ENCODE peak calls at places on chromosomes 1 and 21, in nine cellular contexts. E is heart right ventricle, T is endothelial cell, G is mucosa of descending colon, L is ovary, V is tibial artery, I is psoas muscle, D is IMR-90, A is left lung. Q is an unnamed sample.
A peak's percentile ranks its signal among the peaks of the same experiment; 100 is the strongest.

GRCh38 chr21:41992576-41992975 is 17.6 kb downstream of the ZBTB21 start:
- DNase-seq in V (no peak), A (no peak), T (no peak), G (no peak), I (no peak), D (no peak), E (no peak), L (no peak), Q (no peak)

GRCh38 chr1:171597203-171597602 is 24.8 kb upstream of the MYOCOS start:
- DNase-seq in D (no peak), E (no peak), I (no peak), L (no peak), V (no peak), G (no peak), A (no peak), T (no peak), Q (no peak)

GRCh38 chr1:118821801-118822200 is 166.3 kb downstream of the TBX15 start:
- DNase-seq in E (no peak), D (no peak), A (no peak), L (no peak), I (no peak), V (no peak), T (no peak), G (no peak), Q (no peak)

GRCh38 chr1:90486134-90486824 is 230.8 kb downstream of the BARHL2 start:
- DNase-seq in D (no peak), G (no peak), A (no peak), E (no peak), V (no peak), L (no peak), I (no peak), T (no peak), Q (no peak)

GRCh38 chr1:165647970-165648369 is 16.9 kb downstream of the MGST3 start:
- DNase-seq in E (no peak), A (no peak), G (no peak), L (no peak), T (no peak), V (no peak), D (peak; percentile 29), I (no peak), Q (no peak)

GRCh38 chr1:216178266-216178665 is 245.0 kb downstream of the USH2A start:
- DNase-seq in E (no peak), T (no peak), G (no peak), A (no peak), L (no peak), I (no peak), D (peak; percentile 69), V (no peak), Q (no peak)

GRCh38 chr1:36420409-36420808 is 22.7 kb upstream of the LSM10 start:
- DNase-seq in L (no peak), A (no peak), V (no peak), T (no peak), E (no peak), G (no peak), D (no peak), I (peak; percentile 49), Q (no peak)

GRCh38 chr1:40241372-40241771 is 6.4 kb upstream of the TMCO2 start:
- DNase-seq in T (no peak), A (no peak), L (no peak), V (no peak), I (no peak), E (no peak), D (no peak), G (no peak), Q (no peak)

GRCh38 chr1:156104065-156104810 is 10.3 kb upstream of the LMNA start:
- DNase-seq in I (peak; percentile 63), G (peak; percentile 87), T (peak; percentile 37), E (peak; percentile 76), V (peak; percentile 92), L (peak; percentile 83), D (peak; percentile 80), A (peak; percentile 89), Q (peak; percentile 78)

GRCh38 chr1:204894606-204895005 is 23.9 kb downstream of the NFASC start:
- DNase-seq in L (no peak), A (no peak), V (no peak), G (no peak), T (no peak), I (no peak), D (no peak), E (no peak), Q (no peak)

GRCh38 chr1:231860221-231861088 is 233.9 kb downstream of the DISC1 start:
- DNase-seq in V (no peak), G (no peak), L (no peak), A (no peak), T (no peak), I (no peak), D (no peak), E (no peak), Q (no peak)

GRCh38 chr21:38769253-38769780 is 36.4 kb upstream of the ETS2 start:
- DNase-seq in I (no peak), V (no peak), L (no peak), E (no peak), T (no peak), D (peak; percentile 94), G (no peak), A (no peak), Q (no peak)

GRCh38 chr1:88016947-88017346 is 667.1 kb upstream of the PKN2 start:
- DNase-seq in E (no peak), V (no peak), T (no peak), D (no peak), L (no peak), A (no peak), G (no peak), I (no peak), Q (no peak)

GRCh38 chr1:159229896-159230295 is 25.2 kb downstream of the ACKR1 start:
- DNase-seq in I (no peak), D (no peak), V (no peak), L (no peak), T (no peak), G (no peak), E (no peak), A (no peak), Q (no peak)

GRCh38 chr1:157770442-157771043 is 6.4 kb downstream of the FCRL2 start:
- DNase-seq in L (no peak), G (no peak), A (no peak), I (no peak), V (no peak), T (peak; percentile 14), E (no peak), D (peak; percentile 1), Q (no peak)
- TF ChIP-seq CTCF in L (no peak), G (no peak), A (no peak), I (no peak), V (no peak), T (peak; percentile 30), E (no peak), D (peak; percentile 31), Q (no peak)

DNA sequence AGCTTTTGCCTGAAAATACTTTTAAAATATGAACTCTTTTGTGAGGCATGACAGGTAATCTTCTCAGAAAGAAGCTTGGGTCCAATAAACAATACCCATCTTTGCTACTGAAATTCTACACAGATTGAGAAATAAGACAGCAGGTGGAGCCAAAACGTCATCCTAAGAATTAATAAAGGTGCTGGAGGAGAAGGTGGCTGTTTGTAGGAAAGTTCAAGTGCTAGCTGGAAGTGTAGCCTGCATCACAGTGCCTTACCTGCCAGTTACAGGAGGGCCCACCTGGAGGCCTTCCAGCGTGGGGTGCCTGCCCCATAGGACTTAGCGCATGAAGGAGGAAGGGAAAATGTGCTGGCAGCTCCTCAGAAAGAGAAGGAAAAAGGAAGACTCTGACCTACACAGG is 93.7 kb downstream of the TTC3 start:
- DNase-seq in E (no peak), V (no peak), A (no peak), I (no peak), L (no peak), G (no peak), D (no peak), T (no peak), Q (no peak)
- TF ChIP-seq CTCF in E (peak; percentile 42), V (no peak), A (no peak), I (peak; percentile 32), L (no peak), G (no peak), D (peak; percentile 11), T (no peak), Q (no peak)

DNA sequence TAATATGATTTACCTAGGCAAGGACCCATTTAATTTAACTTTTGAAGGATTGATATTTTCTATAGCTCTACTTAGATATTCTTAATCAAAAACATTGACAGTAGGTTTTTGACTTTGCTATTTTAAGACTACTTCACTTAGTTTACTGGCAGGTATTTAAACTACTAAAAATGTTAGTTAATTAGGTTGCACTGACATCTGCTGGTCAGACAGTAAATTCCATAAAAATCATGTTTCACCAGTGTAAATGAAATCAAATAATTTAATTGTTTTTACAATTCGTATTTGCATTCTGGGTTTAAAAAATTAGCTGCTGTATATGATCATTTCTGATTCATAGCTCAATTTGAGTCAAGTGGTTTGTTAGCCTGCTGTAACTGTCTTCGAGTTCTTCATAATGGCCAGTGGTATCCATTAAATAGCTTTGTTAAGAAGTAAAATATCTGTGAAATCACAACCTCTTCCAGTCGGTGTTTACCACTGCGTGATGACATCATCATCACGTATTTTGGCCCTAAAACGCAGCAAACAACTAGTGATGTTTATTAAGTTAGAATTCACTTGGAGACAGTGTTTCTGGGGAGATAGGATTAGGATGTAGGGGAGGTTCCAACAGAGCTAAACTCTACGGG is 26.2 kb downstream of the EXTL2 start:
- DNase-seq in E (no peak), A (no peak), G (no peak), V (no peak), T (no peak), I (no peak), D (peak; percentile 70), L (no peak), Q (no peak)
- TF ChIP-seq CTCF in E (peak; percentile 75), A (peak; percentile 52), G (peak; percentile 42), V (peak; percentile 63), T (peak; percentile 81), I (peak; percentile 65), D (peak; percentile 81), L (peak; percentile 60), Q (peak; percentile 68)

GRCh38 chr1:85818371-85818770 is 110.1 kb upstream of the ZNHIT6 start:
- DNase-seq in E (no peak), I (no peak), V (no peak), D (peak; percentile 79), A (no peak), L (no peak), T (no peak), G (no peak), Q (no peak)

GRCh38 chr1:85822696-85823095 is 114.5 kb upstream of the ZNHIT6 start:
- DNase-seq in L (no peak), G (no peak), I (no peak), T (no peak), A (no peak), E (no peak), D (no peak), V (no peak), Q (no peak)

DNA sequence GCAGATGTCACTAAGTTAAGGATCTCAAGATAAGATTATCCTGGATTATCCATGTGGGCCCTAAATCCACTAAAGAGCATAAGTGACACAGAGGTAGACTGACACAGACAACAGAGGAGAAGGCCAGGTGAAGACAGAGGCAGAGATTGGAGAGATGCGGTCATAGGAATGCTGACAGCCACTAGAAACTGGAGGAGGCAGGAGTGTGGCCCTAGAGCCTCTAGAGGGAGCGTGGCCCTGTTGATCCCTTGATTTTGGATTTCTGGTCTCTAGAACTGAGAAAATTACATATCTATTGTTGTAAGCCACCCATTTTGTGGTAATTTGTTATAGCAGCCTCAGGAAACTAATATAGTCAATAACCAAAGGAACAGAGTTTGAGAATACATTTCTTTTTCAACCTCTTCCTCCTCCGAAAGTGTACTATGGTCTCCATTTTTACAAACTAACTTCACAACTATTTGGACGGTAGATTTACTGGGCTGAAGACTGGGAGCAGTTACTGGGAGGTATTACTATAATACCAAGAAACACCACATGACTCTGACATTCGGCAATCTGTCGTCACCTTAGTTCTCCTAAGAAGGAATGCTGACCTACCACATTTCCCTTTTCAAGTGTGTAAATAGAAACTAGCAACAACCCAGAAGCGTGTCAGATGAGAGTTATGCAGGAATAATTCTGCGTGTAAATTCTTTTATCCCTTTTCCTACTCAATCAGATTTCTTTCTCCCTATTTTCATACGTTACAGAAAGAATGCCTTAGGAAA is 116.0 kb upstream of the ZNHIT6 start:
- DNase-seq in G (no peak), A (no peak), L (no peak), V (no peak), D (no peak), I (no peak), T (no peak), E (no peak), Q (no peak)
- TF ChIP-seq CTCF in G (no peak), A (no peak), L (no peak), V (no peak), D (no peak), I (no peak), T (no peak), E (no peak), Q (no peak)